ENCODE peak calls at places on chromosomes 16 and 17, in ten cellular contexts. S, P, I, N, T, X, O, F, M and J are unnamed samples.

GRCh38 chr16:74745926-74746325 is 28.7 kb downstream of the FA2H start:
- DNase-seq in S (no peak), P (no peak), I (no peak), N (no peak), T (no peak), X (no peak), O (no peak), F (no peak), M (no peak), J (no peak)

GRCh38 chr16:5496013-5496412 is 398.4 kb upstream of the EEF2KMT start:
- DNase-seq in S (no peak), P (no peak), I (no peak), N (no peak), T (no peak), X (no peak), O (no peak), F (no peak), M (no peak), J (no peak)

GRCh38 chr16:65284583-65284982 is 162.7 kb upstream of the CDH11 start:
- DNase-seq in S (no peak), P (no peak), I (no peak), N (no peak), T (no peak), X (no peak), O (no peak), F (no peak), M (no peak), J (no peak)

GRCh38 chr16:12609937-12610699 is 193.6 kb downstream of the CPPED1 start:
- DNase-seq in S (no peak), P (no peak), I (no peak), N (no peak), T (no peak), X (no peak), O (no peak), F (no peak), M (no peak), J (no peak)

GRCh38 chr16:72658888-72659717 is 388.8 kb downstream of the ZFHX3 start:
- DNase-seq in S (no peak), P (no peak), I (no peak), N (no peak), T (no peak), X (no peak), O (no peak), F (no peak), M (no peak), J (no peak)

GRCh38 chr16:83955218-83956130 is 2.4 kb downstream of the OSGIN1 start:
- DNase-seq in S (peak; percentile 38), P (no peak), I (no peak), N (no peak), T (no peak), X (no peak), O (peak; percentile 61), F (no peak), M (no peak), J (no peak)

GRCh38 chr16:28042856-28043255 is 20.7 kb downstream of the GSG1L start:
- DNase-seq in S (peak; percentile 10), P (no peak), I (no peak), N (no peak), T (no peak), X (no peak), O (peak; percentile 18), F (no peak), M (no peak), J (no peak)

GRCh38 chr16:10256855-10257641 is 74.8 kb upstream of the GRIN2A start:
- DNase-seq in S (no peak), P (peak; percentile 19), I (no peak), N (no peak), T (no peak), X (peak; percentile 14), O (peak; percentile 58), F (peak; percentile 20), M (no peak), J (no peak)

GRCh38 chr16:50517450-50518252 is 30.5 kb upstream of the NKD1 start:
- DNase-seq in S (no peak), P (no peak), I (no peak), N (no peak), T (no peak), X (no peak), O (no peak), F (no peak), M (no peak), J (no peak)

GRCh38 chr17:4881761-4882555 is 17.4 kb upstream of the C17orf107 start:
- DNase-seq in S (no peak), P (peak; percentile 65), I (no peak), N (peak; percentile 63), T (no peak), X (peak; percentile 30), O (peak; percentile 68), F (peak; percentile 52), M (peak; percentile 61), J (no peak)

GRCh38 chr16:58500329-58501241 is 642 bp downstream of the NDRG4 start:
- DNase-seq in S (no peak), P (no peak), I (no peak), N (no peak), T (peak; percentile 50), X (no peak), O (no peak), F (no peak), M (no peak), J (peak; percentile 85)

GRCh38 chr16:27441276-27441675 is 39.3 kb downstream of the IL21R start:
- DNase-seq in S (no peak), P (no peak), I (no peak), N (no peak), T (peak; percentile 16), X (no peak), O (no peak), F (no peak), M (no peak), J (no peak)

GRCh38 chr16:57824880-57825279 is 22.6 kb upstream of the KIFC3 start:
- DNase-seq in S (no peak), P (no peak), I (no peak), N (peak; percentile 84), T (no peak), X (no peak), O (no peak), F (no peak), M (no peak), J (no peak)

GRCh38 chr17:36864230-36864629 is 73.0 kb upstream of the LHX1 start:
- DNase-seq in S (no peak), P (no peak), I (no peak), N (no peak), T (no peak), X (no peak), O (no peak), F (no peak), M (no peak), J (no peak)

GRCh38 chr17:15648384-15648783 is 28.9 kb upstream of the FBXW10B start:
- DNase-seq in S (no peak), P (no peak), I (no peak), N (no peak), T (no peak), X (no peak), O (no peak), F (no peak), M (no peak), J (no peak)

GRCh38 chr16:87101903-87102302 is 215.3 kb downstream of the C16orf95 start:
- DNase-seq in S (peak; percentile 64), P (no peak), I (no peak), N (no peak), T (no peak), X (no peak), O (no peak), F (no peak), M (no peak), J (no peak)

GRCh38 chr16:10971560-10971961 is 27.2 kb downstream of the CLEC16A start:
- DNase-seq in S (peak; percentile 93), P (no peak), I (no peak), N (peak; percentile 43), T (peak; percentile 72), X (peak; percentile 21), O (peak; percentile 86), F (no peak), M (peak; percentile 22), J (no peak)

GRCh38 chr17:42781639-42782401 is 1.4 kb downstream of the WNK4 start:
- DNase-seq in S (no peak), P (no peak), I (no peak), N (no peak), T (no peak), X (no peak), O (no peak), F (no peak), M (no peak), J (peak; percentile 40)

GRCh38 chr16:23987443-23987842 is 151.7 kb downstream of the PRKCB start:
- DNase-seq in S (no peak), P (no peak), I (no peak), N (no peak), T (no peak), X (peak; percentile 46), O (no peak), F (no peak), M (no peak), J (no peak)

GRCh38 chr17:57603978-57604377 is 141.1 kb downstream of the CCDC182 start:
- DNase-seq in S (no peak), P (no peak), I (no peak), N (peak; percentile 41), T (no peak), X (peak; percentile 78), O (no peak), F (no peak), M (no peak), J (no peak)

GRCh38 chr17:1709403-1709891 is 730 bp downstream of the TLCD2 start:
- DNase-seq in S (no peak), P (no peak), I (no peak), N (no peak), T (no peak), X (no peak), O (no peak), F (no peak), M (no peak), J (no peak)

GRCh38 chr16:69373019-69373418 is 12.8 kb downstream of the TERF2 start:
- DNase-seq in S (no peak), P (no peak), I (no peak), N (no peak), T (no peak), X (no peak), O (no peak), F (no peak), M (no peak), J (no peak)

GRCh38 chr17:50798424-50799344 is 31.4 kb upstream of the ANKRD40CL start:
- DNase-seq in S (no peak), P (no peak), I (no peak), N (no peak), T (no peak), X (no peak), O (no peak), F (no peak), M (no peak), J (peak; percentile 48)

GRCh38 chr17:4728124-4728523 is 3.1 kb upstream of the MED11 start:
- DNase-seq in S (no peak), P (no peak), I (no peak), N (peak; percentile 64), T (no peak), X (no peak), O (no peak), F (no peak), M (no peak), J (no peak)

GRCh38 chr16:69917739-69918138 is 33.4 kb upstream of the CLEC18A start:
- DNase-seq in S (peak; percentile 88), P (no peak), I (no peak), N (no peak), T (peak; percentile 90), X (no peak), O (peak; percentile 53), F (no peak), M (no peak), J (no peak)

GRCh38 chr17:418421-418751 is 65.8 kb upstream of the RPH3AL start:
- DNase-seq in S (no peak), P (no peak), I (no peak), N (no peak), T (no peak), X (peak; percentile 57), O (no peak), F (no peak), M (no peak), J (no peak)

GRCh38 chr17:31787857-31788570 is 71.0 kb downstream of the COPRS start:
- DNase-seq in S (peak; percentile 67), P (no peak), I (peak; percentile 57), N (peak; percentile 36), T (peak; percentile 90), X (no peak), O (no peak), F (no peak), M (no peak), J (peak; percentile 87)

GRCh38 chr17:50184611-50185398 is 16.6 kb downstream of the COL1A1 start:
- DNase-seq in S (peak; percentile 68), P (no peak), I (peak; percentile 46), N (no peak), T (peak; percentile 95), X (no peak), O (no peak), F (no peak), M (no peak), J (peak; percentile 96)